ENCODE peak calls at places on chromosomes 1 and 21, in ten cellular contexts. One of them, this sample, is unnamed.

GRCh38 chr1:37556712-37557196 is at the start of gene DNALI1:
- DNase-seq in endothelial cell: peak
- DNase-seq in activated CD4-positive, alpha-beta T cell treated with anti-CD3 and anti-CD28 coated beads, Interleukin-2, amount 10 ng/mL, durations not matched to agents 7 days and 5 days: peak
- DNase-seq in LoVo: no peak
- DNase-seq in HT1080: no peak
- DNase-seq in body of pancreas: peak
- DNase-seq in NCI-H1930: peak
- DNase-seq in Kasumi-1: no peak
- DNase-seq in WTC11: peak
- DNase-seq in COR-L47: peak
- DNase-seq in this sample: no peak

GRCh38 chr1:160753629-160754028 is 14.6 kb downstream of the SLAMF7 start:
- DNase-seq in endothelial cell: no peak
- DNase-seq in activated CD4-positive, alpha-beta T cell treated with anti-CD3 and anti-CD28 coated beads, Interleukin-2, amount 10 ng/mL, durations not matched to agents 7 days and 5 days: no peak
- DNase-seq in LoVo: no peak
- DNase-seq in HT1080: no peak
- DNase-seq in body of pancreas: no peak
- DNase-seq in NCI-H1930: no peak
- DNase-seq in Kasumi-1: no peak
- DNase-seq in WTC11: no peak
- DNase-seq in COR-L47: no peak
- DNase-seq in this sample: no peak

GRCh38 chr21:37164742-37165141 is 91.7 kb downstream of the TTC3 start:
- DNase-seq in endothelial cell: no peak
- DNase-seq in activated CD4-positive, alpha-beta T cell treated with anti-CD3 and anti-CD28 coated beads, Interleukin-2, amount 10 ng/mL, durations not matched to agents 7 days and 5 days: no peak
- DNase-seq in LoVo: no peak
- DNase-seq in HT1080: no peak
- DNase-seq in body of pancreas: no peak
- DNase-seq in NCI-H1930: no peak
- DNase-seq in Kasumi-1: peak
- DNase-seq in WTC11: no peak
- DNase-seq in COR-L47: no peak
- DNase-seq in this sample: peak

GRCh38 chr1:19620786-19621185 is 23.3 kb upstream of the NBL1 start:
- DNase-seq in endothelial cell: no peak
- DNase-seq in activated CD4-positive, alpha-beta T cell treated with anti-CD3 and anti-CD28 coated beads, Interleukin-2, amount 10 ng/mL, durations not matched to agents 7 days and 5 days: no peak
- DNase-seq in LoVo: no peak
- DNase-seq in HT1080: no peak
- DNase-seq in body of pancreas: no peak
- DNase-seq in NCI-H1930: no peak
- DNase-seq in Kasumi-1: no peak
- DNase-seq in WTC11: no peak
- DNase-seq in COR-L47: no peak
- DNase-seq in this sample: no peak

GRCh38 chr1:193322218-193322617 is 135.8 kb upstream of the B3GALT2 start:
- DNase-seq in endothelial cell: no peak
- DNase-seq in activated CD4-positive, alpha-beta T cell treated with anti-CD3 and anti-CD28 coated beads, Interleukin-2, amount 10 ng/mL, durations not matched to agents 7 days and 5 days: no peak
- DNase-seq in LoVo: peak
- DNase-seq in HT1080: peak
- DNase-seq in body of pancreas: no peak
- DNase-seq in NCI-H1930: no peak
- DNase-seq in Kasumi-1: no peak
- DNase-seq in WTC11: no peak
- DNase-seq in COR-L47: no peak
- DNase-seq in this sample: no peak

GRCh38 chr1:59595774-59596173 is 219.0 kb upstream of the HOOK1 start:
- DNase-seq in endothelial cell: no peak
- DNase-seq in activated CD4-positive, alpha-beta T cell treated with anti-CD3 and anti-CD28 coated beads, Interleukin-2, amount 10 ng/mL, durations not matched to agents 7 days and 5 days: no peak
- DNase-seq in LoVo: no peak
- DNase-seq in HT1080: peak
- DNase-seq in body of pancreas: no peak
- DNase-seq in NCI-H1930: no peak
- DNase-seq in Kasumi-1: no peak
- DNase-seq in WTC11: no peak
- DNase-seq in COR-L47: peak
- DNase-seq in this sample: no peak

GRCh38 chr1:54904476-54905048 is 17.6 kb upstream of the DHCR24 start:
- DNase-seq in endothelial cell: no peak
- DNase-seq in activated CD4-positive, alpha-beta T cell treated with anti-CD3 and anti-CD28 coated beads, Interleukin-2, amount 10 ng/mL, durations not matched to agents 7 days and 5 days: no peak
- DNase-seq in LoVo: no peak
- DNase-seq in HT1080: peak
- DNase-seq in body of pancreas: no peak
- DNase-seq in NCI-H1930: no peak
- DNase-seq in Kasumi-1: no peak
- DNase-seq in WTC11: no peak
- DNase-seq in COR-L47: no peak
- DNase-seq in this sample: no peak

GRCh38 chr1:96481410-96481809 is 240.2 kb upstream of the PTBP2 start:
- DNase-seq in endothelial cell: no peak
- DNase-seq in activated CD4-positive, alpha-beta T cell treated with anti-CD3 and anti-CD28 coated beads, Interleukin-2, amount 10 ng/mL, durations not matched to agents 7 days and 5 days: no peak
- DNase-seq in LoVo: no peak
- DNase-seq in HT1080: no peak
- DNase-seq in body of pancreas: no peak
- DNase-seq in NCI-H1930: no peak
- DNase-seq in Kasumi-1: no peak
- DNase-seq in WTC11: no peak
- DNase-seq in COR-L47: no peak
- DNase-seq in this sample: no peak

GRCh38 chr21:31873696-31874599 is 1.1 kb downstream of the HUNK start:
- DNase-seq in endothelial cell: peak
- DNase-seq in activated CD4-positive, alpha-beta T cell treated with anti-CD3 and anti-CD28 coated beads, Interleukin-2, amount 10 ng/mL, durations not matched to agents 7 days and 5 days: peak
- DNase-seq in LoVo: peak
- DNase-seq in HT1080: no peak
- DNase-seq in body of pancreas: peak
- DNase-seq in NCI-H1930: peak
- DNase-seq in Kasumi-1: peak
- DNase-seq in WTC11: peak
- DNase-seq in COR-L47: peak
- DNase-seq in this sample: no peak

GRCh38 chr1:96362623-96363022 is 359.0 kb upstream of the PTBP2 start:
- DNase-seq in endothelial cell: no peak
- DNase-seq in activated CD4-positive, alpha-beta T cell treated with anti-CD3 and anti-CD28 coated beads, Interleukin-2, amount 10 ng/mL, durations not matched to agents 7 days and 5 days: no peak
- DNase-seq in LoVo: peak
- DNase-seq in HT1080: peak
- DNase-seq in body of pancreas: no peak
- DNase-seq in NCI-H1930: no peak
- DNase-seq in Kasumi-1: peak
- DNase-seq in WTC11: no peak
- DNase-seq in COR-L47: no peak
- DNase-seq in this sample: no peak

GRCh38 chr1:23401313-23401712 is 23.2 kb downstream of the TCEA3 start:
- DNase-seq in endothelial cell: no peak
- DNase-seq in activated CD4-positive, alpha-beta T cell treated with anti-CD3 and anti-CD28 coated beads, Interleukin-2, amount 10 ng/mL, durations not matched to agents 7 days and 5 days: no peak
- DNase-seq in LoVo: no peak
- DNase-seq in HT1080: no peak
- DNase-seq in body of pancreas: no peak
- DNase-seq in NCI-H1930: no peak
- DNase-seq in Kasumi-1: no peak
- DNase-seq in WTC11: no peak
- DNase-seq in COR-L47: no peak
- DNase-seq in this sample: no peak

GRCh38 chr1:211520641-211521040 is 28.7 kb upstream of the RD3 start:
- DNase-seq in endothelial cell: no peak
- DNase-seq in activated CD4-positive, alpha-beta T cell treated with anti-CD3 and anti-CD28 coated beads, Interleukin-2, amount 10 ng/mL, durations not matched to agents 7 days and 5 days: no peak
- DNase-seq in LoVo: no peak
- DNase-seq in HT1080: no peak
- DNase-seq in body of pancreas: peak
- DNase-seq in NCI-H1930: no peak
- DNase-seq in Kasumi-1: peak
- DNase-seq in WTC11: peak
- DNase-seq in COR-L47: no peak
- DNase-seq in this sample: no peak

GRCh38 chr1:15617874-15618684 is 821 bp downstream of the DDI2 start:
- DNase-seq in endothelial cell: peak
- DNase-seq in activated CD4-positive, alpha-beta T cell treated with anti-CD3 and anti-CD28 coated beads, Interleukin-2, amount 10 ng/mL, durations not matched to agents 7 days and 5 days: peak
- DNase-seq in LoVo: peak
- DNase-seq in HT1080: peak
- DNase-seq in body of pancreas: peak
- DNase-seq in NCI-H1930: no peak
- DNase-seq in Kasumi-1: peak
- DNase-seq in WTC11: no peak
- DNase-seq in COR-L47: no peak
- DNase-seq in this sample: no peak

GRCh38 chr1:65480684-65481405 is 60.4 kb downstream of the LEPR start:
- DNase-seq in endothelial cell: no peak
- DNase-seq in activated CD4-positive, alpha-beta T cell treated with anti-CD3 and anti-CD28 coated beads, Interleukin-2, amount 10 ng/mL, durations not matched to agents 7 days and 5 days: no peak
- DNase-seq in LoVo: no peak
- DNase-seq in HT1080: no peak
- DNase-seq in body of pancreas: no peak
- DNase-seq in NCI-H1930: no peak
- DNase-seq in Kasumi-1: no peak
- DNase-seq in WTC11: no peak
- DNase-seq in COR-L47: no peak
- DNase-seq in this sample: no peak

GRCh38 chr1:37811027-37811655 is 3.1 kb upstream of the YRDC start:
- DNase-seq in endothelial cell: peak
- DNase-seq in activated CD4-positive, alpha-beta T cell treated with anti-CD3 and anti-CD28 coated beads, Interleukin-2, amount 10 ng/mL, durations not matched to agents 7 days and 5 days: peak
- DNase-seq in LoVo: peak
- DNase-seq in HT1080: peak
- DNase-seq in body of pancreas: peak
- DNase-seq in NCI-H1930: peak
- DNase-seq in Kasumi-1: peak
- DNase-seq in WTC11: peak
- DNase-seq in COR-L47: peak
- DNase-seq in this sample: peak

GRCh38 chr1:27570823-27571222 is 33.1 kb downstream of the AHDC1 start:
- DNase-seq in endothelial cell: no peak
- DNase-seq in activated CD4-positive, alpha-beta T cell treated with anti-CD3 and anti-CD28 coated beads, Interleukin-2, amount 10 ng/mL, durations not matched to agents 7 days and 5 days: no peak
- DNase-seq in LoVo: no peak
- DNase-seq in HT1080: no peak
- DNase-seq in body of pancreas: no peak
- DNase-seq in NCI-H1930: no peak
- DNase-seq in Kasumi-1: no peak
- DNase-seq in WTC11: peak
- DNase-seq in COR-L47: no peak
- DNase-seq in this sample: no peak

GRCh38 chr1:87642581-87643129 is 314.0 kb downstream of the LMO4 start:
- DNase-seq in endothelial cell: no peak
- DNase-seq in activated CD4-positive, alpha-beta T cell treated with anti-CD3 and anti-CD28 coated beads, Interleukin-2, amount 10 ng/mL, durations not matched to agents 7 days and 5 days: no peak
- DNase-seq in LoVo: no peak
- DNase-seq in HT1080: peak
- DNase-seq in body of pancreas: no peak
- DNase-seq in NCI-H1930: no peak
- DNase-seq in Kasumi-1: peak
- DNase-seq in WTC11: no peak
- DNase-seq in COR-L47: peak
- DNase-seq in this sample: no peak

GRCh38 chr1:110426854-110427253 is 19.4 kb upstream of the LAMTOR5 start:
- DNase-seq in endothelial cell: peak
- DNase-seq in activated CD4-positive, alpha-beta T cell treated with anti-CD3 and anti-CD28 coated beads, Interleukin-2, amount 10 ng/mL, durations not matched to agents 7 days and 5 days: no peak
- DNase-seq in LoVo: no peak
- DNase-seq in HT1080: no peak
- DNase-seq in body of pancreas: no peak
- DNase-seq in NCI-H1930: no peak
- DNase-seq in Kasumi-1: peak
- DNase-seq in WTC11: no peak
- DNase-seq in COR-L47: no peak
- DNase-seq in this sample: no peak

GRCh38 chr1:44423706-44424546 is 18.9 kb downstream of the RNF220 start:
- DNase-seq in endothelial cell: peak
- DNase-seq in activated CD4-positive, alpha-beta T cell treated with anti-CD3 and anti-CD28 coated beads, Interleukin-2, amount 10 ng/mL, durations not matched to agents 7 days and 5 days: no peak
- DNase-seq in LoVo: peak
- DNase-seq in HT1080: peak
- DNase-seq in body of pancreas: peak
- DNase-seq in NCI-H1930: no peak
- DNase-seq in Kasumi-1: peak
- DNase-seq in WTC11: no peak
- DNase-seq in COR-L47: no peak
- DNase-seq in this sample: peak

GRCh38 chr1:236757640-236758039 is 37.5 kb upstream of the MTR start:
- DNase-seq in endothelial cell: no peak
- DNase-seq in activated CD4-positive, alpha-beta T cell treated with anti-CD3 and anti-CD28 coated beads, Interleukin-2, amount 10 ng/mL, durations not matched to agents 7 days and 5 days: no peak
- DNase-seq in LoVo: no peak
- DNase-seq in HT1080: no peak
- DNase-seq in body of pancreas: no peak
- DNase-seq in NCI-H1930: no peak
- DNase-seq in Kasumi-1: no peak
- DNase-seq in WTC11: no peak
- DNase-seq in COR-L47: no peak
- DNase-seq in this sample: no peak

GRCh38 chr1:181015258-181015630 is 7.4 kb downstream of the STX6 start:
- DNase-seq in endothelial cell: no peak
- DNase-seq in activated CD4-positive, alpha-beta T cell treated with anti-CD3 and anti-CD28 coated beads, Interleukin-2, amount 10 ng/mL, durations not matched to agents 7 days and 5 days: no peak
- DNase-seq in LoVo: no peak
- DNase-seq in HT1080: no peak
- DNase-seq in body of pancreas: no peak
- DNase-seq in NCI-H1930: no peak
- DNase-seq in Kasumi-1: peak
- DNase-seq in WTC11: no peak
- DNase-seq in COR-L47: no peak
- DNase-seq in this sample: peak

GRCh38 chr1:244445320-244446181 is 6.2 kb downstream of the ADSS2 start:
- DNase-seq in endothelial cell: no peak
- DNase-seq in activated CD4-positive, alpha-beta T cell treated with anti-CD3 and anti-CD28 coated beads, Interleukin-2, amount 10 ng/mL, durations not matched to agents 7 days and 5 days: no peak
- DNase-seq in LoVo: no peak
- DNase-seq in HT1080: no peak
- DNase-seq in body of pancreas: no peak
- DNase-seq in NCI-H1930: no peak
- DNase-seq in Kasumi-1: no peak
- DNase-seq in WTC11: no peak
- DNase-seq in COR-L47: no peak
- DNase-seq in this sample: no peak

GRCh38 chr1:46681333-46682034 is 9.8 kb downstream of the TEX38 start:
- DNase-seq in endothelial cell: no peak
- DNase-seq in activated CD4-positive, alpha-beta T cell treated with anti-CD3 and anti-CD28 coated beads, Interleukin-2, amount 10 ng/mL, durations not matched to agents 7 days and 5 days: no peak
- DNase-seq in LoVo: no peak
- DNase-seq in HT1080: no peak
- DNase-seq in body of pancreas: no peak
- DNase-seq in NCI-H1930: no peak
- DNase-seq in Kasumi-1: no peak
- DNase-seq in WTC11: no peak
- DNase-seq in COR-L47: no peak
- DNase-seq in this sample: no peak

GRCh38 chr21:15210235-15210678 is 145.5 kb upstream of the NRIP1 start:
- DNase-seq in endothelial cell: no peak
- DNase-seq in activated CD4-positive, alpha-beta T cell treated with anti-CD3 and anti-CD28 coated beads, Interleukin-2, amount 10 ng/mL, durations not matched to agents 7 days and 5 days: no peak
- DNase-seq in LoVo: peak
- DNase-seq in HT1080: peak
- DNase-seq in body of pancreas: peak
- DNase-seq in NCI-H1930: no peak
- DNase-seq in Kasumi-1: no peak
- DNase-seq in WTC11: no peak
- DNase-seq in COR-L47: no peak
- DNase-seq in this sample: no peak

GRCh38 chr21:32364387-32364786 is 28.4 kb downstream of the URB1 start:
- DNase-seq in endothelial cell: no peak
- DNase-seq in activated CD4-positive, alpha-beta T cell treated with anti-CD3 and anti-CD28 coated beads, Interleukin-2, amount 10 ng/mL, durations not matched to agents 7 days and 5 days: no peak
- DNase-seq in LoVo: no peak
- DNase-seq in HT1080: no peak
- DNase-seq in body of pancreas: no peak
- DNase-seq in NCI-H1930: no peak
- DNase-seq in Kasumi-1: peak
- DNase-seq in WTC11: no peak
- DNase-seq in COR-L47: no peak
- DNase-seq in this sample: no peak

GRCh38 chr1:26296340-26297056 is 9.9 kb downstream of the UBXN11 start:
- DNase-seq in endothelial cell: no peak
- DNase-seq in activated CD4-positive, alpha-beta T cell treated with anti-CD3 and anti-CD28 coated beads, Interleukin-2, amount 10 ng/mL, durations not matched to agents 7 days and 5 days: no peak
- DNase-seq in LoVo: no peak
- DNase-seq in HT1080: no peak
- DNase-seq in body of pancreas: no peak
- DNase-seq in NCI-H1930: no peak
- DNase-seq in Kasumi-1: no peak
- DNase-seq in WTC11: no peak
- DNase-seq in COR-L47: no peak
- DNase-seq in this sample: no peak

GRCh38 chr1:17923684-17924083 is 168.6 kb downstream of the ACTL8 start:
- DNase-seq in endothelial cell: no peak
- DNase-seq in activated CD4-positive, alpha-beta T cell treated with anti-CD3 and anti-CD28 coated beads, Interleukin-2, amount 10 ng/mL, durations not matched to agents 7 days and 5 days: no peak
- DNase-seq in LoVo: no peak
- DNase-seq in HT1080: no peak
- DNase-seq in body of pancreas: no peak
- DNase-seq in NCI-H1930: no peak
- DNase-seq in Kasumi-1: no peak
- DNase-seq in WTC11: no peak
- DNase-seq in COR-L47: no peak
- DNase-seq in this sample: no peak

GRCh38 chr1:241648159-241648558 is 3.9 kb upstream of the WDR64 start:
- DNase-seq in endothelial cell: no peak
- DNase-seq in activated CD4-positive, alpha-beta T cell treated with anti-CD3 and anti-CD28 coated beads, Interleukin-2, amount 10 ng/mL, durations not matched to agents 7 days and 5 days: no peak
- DNase-seq in LoVo: no peak
- DNase-seq in HT1080: no peak
- DNase-seq in body of pancreas: no peak
- DNase-seq in NCI-H1930: no peak
- DNase-seq in Kasumi-1: no peak
- DNase-seq in WTC11: no peak
- DNase-seq in COR-L47: no peak
- DNase-seq in this sample: no peak

This sample was measured in GF-D8.